ENCODE peak calls at places on chromosomes 13 and 19, in five cellular contexts. One of them, this sample, is unnamed.

GRCh38 chr13:98997738-98998641 is 20.1 kb upstream of the DOCK9 start:
- DNase-seq in stimulated activated CD4-positive, alpha-beta T cell treated with anti-CD3 and anti-CD28 coated beads, Interleukin-4, amount 100 ng/mL, for 1 hour: no peak
- DNase-seq in HCEC 1CT: no peak
- DNase-seq in HTR-8/SVneo: peak; percentile 29
- DNase-seq in body of pancreas: no peak
- DNase-seq in this sample: no peak

GRCh38 chr13:110119943-110120905 is 186.7 kb downstream of the COL4A1 start:
- DNase-seq in stimulated activated CD4-positive, alpha-beta T cell treated with anti-CD3 and anti-CD28 coated beads, Interleukin-4, amount 100 ng/mL, for 1 hour: no peak
- DNase-seq in HCEC 1CT: no peak
- DNase-seq in HTR-8/SVneo: no peak
- DNase-seq in body of pancreas: no peak
- DNase-seq in this sample: no peak

GRCh38 chr19:43675269-43675879 is 5.4 kb upstream of the PLAUR start:
- DNase-seq in stimulated activated CD4-positive, alpha-beta T cell treated with anti-CD3 and anti-CD28 coated beads, Interleukin-4, amount 100 ng/mL, for 1 hour: no peak
- DNase-seq in HCEC 1CT: peak; percentile 56
- DNase-seq in HTR-8/SVneo: no peak
- DNase-seq in body of pancreas: peak; percentile 73
- DNase-seq in this sample: no peak

GRCh38 chr19:9348253-9348652 is 14.6 kb upstream of the ZNF177 start:
- DNase-seq in stimulated activated CD4-positive, alpha-beta T cell treated with anti-CD3 and anti-CD28 coated beads, Interleukin-4, amount 100 ng/mL, for 1 hour: no peak
- DNase-seq in HCEC 1CT: no peak
- DNase-seq in HTR-8/SVneo: no peak
- DNase-seq in body of pancreas: no peak
- DNase-seq in this sample: no peak

GRCh38 chr13:111899714-111900389 is 167.1 kb upstream of the SOX1 start:
- DNase-seq in stimulated activated CD4-positive, alpha-beta T cell treated with anti-CD3 and anti-CD28 coated beads, Interleukin-4, amount 100 ng/mL, for 1 hour: no peak
- DNase-seq in HCEC 1CT: no peak
- DNase-seq in HTR-8/SVneo: no peak
- DNase-seq in body of pancreas: no peak
- DNase-seq in this sample: no peak

GRCh38 chr19:5184930-5185329 is 155.7 kb downstream of the PTPRS start:
- DNase-seq in stimulated activated CD4-positive, alpha-beta T cell treated with anti-CD3 and anti-CD28 coated beads, Interleukin-4, amount 100 ng/mL, for 1 hour: no peak
- DNase-seq in HCEC 1CT: no peak
- DNase-seq in HTR-8/SVneo: no peak
- DNase-seq in body of pancreas: no peak
- DNase-seq in this sample: no peak

GRCh38 chr19:35288331-35288730 is 3.6 kb upstream of the MAG start:
- DNase-seq in stimulated activated CD4-positive, alpha-beta T cell treated with anti-CD3 and anti-CD28 coated beads, Interleukin-4, amount 100 ng/mL, for 1 hour: no peak
- DNase-seq in HCEC 1CT: no peak
- DNase-seq in HTR-8/SVneo: no peak
- DNase-seq in body of pancreas: no peak
- DNase-seq in this sample: no peak

GRCh38 chr13:44305845-44306244 is 67.8 kb upstream of the SERP2 start:
- DNase-seq in stimulated activated CD4-positive, alpha-beta T cell treated with anti-CD3 and anti-CD28 coated beads, Interleukin-4, amount 100 ng/mL, for 1 hour: no peak
- DNase-seq in HCEC 1CT: peak; percentile 14
- DNase-seq in HTR-8/SVneo: no peak
- DNase-seq in body of pancreas: peak; percentile 51
- DNase-seq in this sample: no peak

GRCh38 chr19:35562336-35562735 is 1.1 kb downstream of the ATP4A start:
- DNase-seq in stimulated activated CD4-positive, alpha-beta T cell treated with anti-CD3 and anti-CD28 coated beads, Interleukin-4, amount 100 ng/mL, for 1 hour: no peak
- DNase-seq in HCEC 1CT: no peak
- DNase-seq in HTR-8/SVneo: no peak
- DNase-seq in body of pancreas: no peak
- DNase-seq in this sample: no peak

GRCh38 chr19:38666662-38667448 is 19.4 kb downstream of the ACTN4 start:
- DNase-seq in stimulated activated CD4-positive, alpha-beta T cell treated with anti-CD3 and anti-CD28 coated beads, Interleukin-4, amount 100 ng/mL, for 1 hour: no peak
- DNase-seq in HCEC 1CT: peak; percentile 80
- DNase-seq in HTR-8/SVneo: no peak
- DNase-seq in body of pancreas: peak; percentile 87
- DNase-seq in this sample: peak; percentile 12

GRCh38 chr19:18233224-18233825 is 7.1 kb upstream of the PDE4C start:
- DNase-seq in stimulated activated CD4-positive, alpha-beta T cell treated with anti-CD3 and anti-CD28 coated beads, Interleukin-4, amount 100 ng/mL, for 1 hour: peak; percentile 56
- DNase-seq in HCEC 1CT: no peak
- DNase-seq in HTR-8/SVneo: peak; percentile 75
- DNase-seq in body of pancreas: peak; percentile 49
- DNase-seq in this sample: peak; percentile 53

GRCh38 chr19:47421844-47422395 is 2.6 kb upstream of the MEIS3 start:
- DNase-seq in stimulated activated CD4-positive, alpha-beta T cell treated with anti-CD3 and anti-CD28 coated beads, Interleukin-4, amount 100 ng/mL, for 1 hour: no peak
- DNase-seq in HCEC 1CT: no peak
- DNase-seq in HTR-8/SVneo: peak; percentile 66
- DNase-seq in body of pancreas: no peak
- DNase-seq in this sample: no peak

GRCh38 chr13:60431108-60431700 is 34.2 kb downstream of the TDRD3 start:
- DNase-seq in stimulated activated CD4-positive, alpha-beta T cell treated with anti-CD3 and anti-CD28 coated beads, Interleukin-4, amount 100 ng/mL, for 1 hour: no peak
- DNase-seq in HCEC 1CT: peak; percentile 71
- DNase-seq in HTR-8/SVneo: peak; percentile 11
- DNase-seq in body of pancreas: no peak
- DNase-seq in this sample: no peak

GRCh38 chr13:39347926-39348901 is 254.8 kb downstream of the LHFPL6 start:
- DNase-seq in stimulated activated CD4-positive, alpha-beta T cell treated with anti-CD3 and anti-CD28 coated beads, Interleukin-4, amount 100 ng/mL, for 1 hour: no peak
- DNase-seq in HCEC 1CT: no peak
- DNase-seq in HTR-8/SVneo: no peak
- DNase-seq in body of pancreas: no peak
- DNase-seq in this sample: no peak

GRCh38 chr19:10891360-10892108 is 20.2 kb downstream of the CARM1 start:
- DNase-seq in stimulated activated CD4-positive, alpha-beta T cell treated with anti-CD3 and anti-CD28 coated beads, Interleukin-4, amount 100 ng/mL, for 1 hour: no peak
- DNase-seq in HCEC 1CT: no peak
- DNase-seq in HTR-8/SVneo: no peak
- DNase-seq in body of pancreas: peak; percentile 43
- DNase-seq in this sample: no peak

GRCh38 chr13:32432856-32433255 is 4.9 kb upstream of the N4BP2L1 start:
- DNase-seq in stimulated activated CD4-positive, alpha-beta T cell treated with anti-CD3 and anti-CD28 coated beads, Interleukin-4, amount 100 ng/mL, for 1 hour: no peak
- DNase-seq in HCEC 1CT: no peak
- DNase-seq in HTR-8/SVneo: no peak
- DNase-seq in body of pancreas: no peak
- DNase-seq in this sample: no peak

GRCh38 chr13:96200810-96201209 is 110.9 kb downstream of the HS6ST3 start:
- DNase-seq in stimulated activated CD4-positive, alpha-beta T cell treated with anti-CD3 and anti-CD28 coated beads, Interleukin-4, amount 100 ng/mL, for 1 hour: no peak
- DNase-seq in HCEC 1CT: no peak
- DNase-seq in HTR-8/SVneo: no peak
- DNase-seq in body of pancreas: no peak
- DNase-seq in this sample: no peak

GRCh38 chr13:82627183-82627582 is 1255.1 kb downstream of the SLITRK1 start:
- DNase-seq in stimulated activated CD4-positive, alpha-beta T cell treated with anti-CD3 and anti-CD28 coated beads, Interleukin-4, amount 100 ng/mL, for 1 hour: no peak
- DNase-seq in HCEC 1CT: peak; percentile 92
- DNase-seq in HTR-8/SVneo: peak; percentile 0
- DNase-seq in body of pancreas: no peak
- DNase-seq in this sample: no peak

GRCh38 chr19:34662919-34663318 is 14.0 kb downstream of the SCGB2B2 start:
- DNase-seq in stimulated activated CD4-positive, alpha-beta T cell treated with anti-CD3 and anti-CD28 coated beads, Interleukin-4, amount 100 ng/mL, for 1 hour: peak; percentile 23
- DNase-seq in HCEC 1CT: peak; percentile 20
- DNase-seq in HTR-8/SVneo: no peak
- DNase-seq in body of pancreas: no peak
- DNase-seq in this sample: peak; percentile 53

GRCh38 chr13:98466634-98467236 is 110.2 kb downstream of the STK24 start:
- DNase-seq in stimulated activated CD4-positive, alpha-beta T cell treated with anti-CD3 and anti-CD28 coated beads, Interleukin-4, amount 100 ng/mL, for 1 hour: peak; percentile 61
- DNase-seq in HCEC 1CT: peak; percentile 20
- DNase-seq in HTR-8/SVneo: peak; percentile 13
- DNase-seq in body of pancreas: no peak
- DNase-seq in this sample: no peak

GRCh38 chr13:35343417-35343816 is 133.1 kb downstream of the MAB21L1 start:
- DNase-seq in stimulated activated CD4-positive, alpha-beta T cell treated with anti-CD3 and anti-CD28 coated beads, Interleukin-4, amount 100 ng/mL, for 1 hour: no peak
- DNase-seq in HCEC 1CT: no peak
- DNase-seq in HTR-8/SVneo: no peak
- DNase-seq in body of pancreas: no peak
- DNase-seq in this sample: no peak

GRCh38 chr19:49327878-49328544 is 3.0 kb upstream of the SLC6A16 start:
- DNase-seq in stimulated activated CD4-positive, alpha-beta T cell treated with anti-CD3 and anti-CD28 coated beads, Interleukin-4, amount 100 ng/mL, for 1 hour: peak; percentile 45
- DNase-seq in HCEC 1CT: peak; percentile 9
- DNase-seq in HTR-8/SVneo: peak; percentile 35
- DNase-seq in body of pancreas: no peak
- DNase-seq in this sample: peak; percentile 43

GRCh38 chr19:511101-511841 is 4.0 kb downstream of the TPGS1 start:
- DNase-seq in stimulated activated CD4-positive, alpha-beta T cell treated with anti-CD3 and anti-CD28 coated beads, Interleukin-4, amount 100 ng/mL, for 1 hour: peak; percentile 67
- DNase-seq in HCEC 1CT: no peak
- DNase-seq in HTR-8/SVneo: no peak
- DNase-seq in body of pancreas: no peak
- DNase-seq in this sample: peak; percentile 88

GRCh38 chr13:54845351-54845965 is 1816.8 kb downstream of the OLFM4 start:
- DNase-seq in stimulated activated CD4-positive, alpha-beta T cell treated with anti-CD3 and anti-CD28 coated beads, Interleukin-4, amount 100 ng/mL, for 1 hour: no peak
- DNase-seq in HCEC 1CT: no peak
- DNase-seq in HTR-8/SVneo: no peak
- DNase-seq in body of pancreas: no peak
- DNase-seq in this sample: no peak

GRCh38 chr13:110617326-110618072 is 2.2 kb downstream of the NAXD start:
- DNase-seq in stimulated activated CD4-positive, alpha-beta T cell treated with anti-CD3 and anti-CD28 coated beads, Interleukin-4, amount 100 ng/mL, for 1 hour: no peak
- DNase-seq in HCEC 1CT: peak; percentile 68
- DNase-seq in HTR-8/SVneo: no peak
- DNase-seq in body of pancreas: peak; percentile 80
- DNase-seq in this sample: no peak

GRCh38 chr19:22601906-22602630 is 32.1 kb upstream of the ZNF492 start:
- DNase-seq in stimulated activated CD4-positive, alpha-beta T cell treated with anti-CD3 and anti-CD28 coated beads, Interleukin-4, amount 100 ng/mL, for 1 hour: no peak
- DNase-seq in HCEC 1CT: no peak
- DNase-seq in HTR-8/SVneo: no peak
- DNase-seq in body of pancreas: no peak
- DNase-seq in this sample: no peak

GRCh38 chr13:36131931-36132297 is 732 bp upstream of the DCLK1 start:
- DNase-seq in stimulated activated CD4-positive, alpha-beta T cell treated with anti-CD3 and anti-CD28 coated beads, Interleukin-4, amount 100 ng/mL, for 1 hour: no peak
- DNase-seq in HCEC 1CT: no peak
- DNase-seq in HTR-8/SVneo: no peak
- DNase-seq in body of pancreas: peak; percentile 18
- DNase-seq in this sample: no peak

GRCh38 chr19:4018140-4018613 is 10.6 kb downstream of the PIAS4 start:
- DNase-seq in stimulated activated CD4-positive, alpha-beta T cell treated with anti-CD3 and anti-CD28 coated beads, Interleukin-4, amount 100 ng/mL, for 1 hour: no peak
- DNase-seq in HCEC 1CT: no peak
- DNase-seq in HTR-8/SVneo: no peak
- DNase-seq in body of pancreas: no peak
- DNase-seq in this sample: no peak

GRCh38 chr13:106492576-106493323 is 42.7 kb downstream of the EFNB2 start:
- DNase-seq in stimulated activated CD4-positive, alpha-beta T cell treated with anti-CD3 and anti-CD28 coated beads, Interleukin-4, amount 100 ng/mL, for 1 hour: no peak
- DNase-seq in HCEC 1CT: no peak
- DNase-seq in HTR-8/SVneo: no peak
- DNase-seq in body of pancreas: no peak
- DNase-seq in this sample: no peak